ENCODE peak calls at places on chromosomes 2 and 18, in five cellular contexts. I is prostate gland, S is GM12891, A is stomach, C is endothelial cell of umbilical vein. L is an unnamed sample.

GRCh38 chr2:28994679-28995078 is 13.6 kb downstream of the TOGARAM2 start:
- DNase-seq in S (no peak), A (no peak), I (no peak), C (no peak), L (no peak)

GRCh38 chr18:48842259-48843061 is 108.3 kb downstream of the SMAD7 start:
- DNase-seq in I (no peak), C (peak), S (no peak), A (peak), L (no peak)

GRCh38 chr18:33583901-33584300 is 5.9 kb downstream of the ASXL3 start:
- DNase-seq in S (no peak), C (no peak), I (no peak), A (no peak), L (no peak)

GRCh38 chr18:48889115-48889941 is 61.4 kb downstream of the SMAD7 start:
- DNase-seq in S (no peak), I (no peak), A (peak), C (no peak), L (no peak)

GRCh38 chr2:70248810-70249438 is 496 bp upstream of the TIA1 start:
- DNase-seq in A (peak), S (no peak), C (no peak), I (peak), L (no peak)

GRCh38 chr2:239157766-239158165 is 243.1 kb downstream of the HDAC4 start:
- DNase-seq in S (no peak), A (peak), I (peak), C (peak), L (peak)

GRCh38 chr18:7417742-7418141 is 149.4 kb upstream of the PTPRM start:
- DNase-seq in I (no peak), A (no peak), C (no peak), S (no peak), L (no peak)

GRCh38 chr2:109063326-109063670 is 65.7 kb upstream of the SH3RF3 start:
- DNase-seq in S (no peak), A (peak), I (peak), C (no peak), L (no peak)

GRCh38 chr2:130327703-130328527 is 14.8 kb upstream of the IMP4 start:
- DNase-seq in S (no peak), C (no peak), A (no peak), I (no peak), L (no peak)

GRCh38 chr2:191566347-191566746 is 111.6 kb upstream of the NABP1 start:
- DNase-seq in S (no peak), I (peak), C (peak), A (peak), L (peak)

GRCh38 chr2:31522742-31523141 is 58.0 kb downstream of the SRD5A2 start:
- DNase-seq in A (no peak), C (no peak), S (no peak), I (no peak), L (no peak)

GRCh38 chr2:42800981-42801380 is 8.6 kb upstream of the HAAO start:
- DNase-seq in C (no peak), S (no peak), A (no peak), I (no peak), L (no peak)

GRCh38 chr2:183898641-183899040 is 699.7 kb upstream of the ZNF804A start:
- DNase-seq in A (no peak), I (no peak), C (no peak), S (no peak), L (no peak)

GRCh38 chr2:213064099-213064498 is 87.3 kb downstream of the IKZF2 start:
- DNase-seq in S (no peak), A (no peak), I (no peak), C (no peak), L (no peak)

GRCh38 chr2:152646775-152647174 is 70.5 kb downstream of the PRPF40A start:
- DNase-seq in A (no peak), C (peak), S (no peak), I (peak), L (no peak)

GRCh38 chr2:26696352-26696816 is 3.9 kb downstream of the KCNK3 start:
- DNase-seq in I (no peak), S (no peak), C (peak), A (peak), L (peak)

GRCh38 chr18:35501369-35501768 is 3.6 kb upstream of the INO80C start:
- DNase-seq in S (no peak), A (no peak), I (no peak), C (no peak), L (no peak)

GRCh38 chr2:6845312-6845711 is 20.4 kb downstream of the CMPK2 start:
- DNase-seq in I (no peak), A (no peak), C (no peak), S (no peak), L (no peak)

GRCh38 chr2:227376911-227377396 is 2.2 kb downstream of the TM4SF20 start:
- DNase-seq in A (peak), I (no peak), C (no peak), S (no peak), L (no peak)

GRCh38 chr18:6683112-6683876 is 46.2 kb upstream of the ARHGAP28 start:
- DNase-seq in A (peak), S (no peak), C (peak), I (no peak), L (no peak)

GRCh38 chr2:205657579-205657978 is 24.7 kb upstream of the NRP2 start:
- DNase-seq in S (no peak), A (no peak), C (no peak), I (no peak), L (no peak)

GRCh38 chr2:226427538-226428307 is 371.9 kb downstream of the IRS1 start:
- DNase-seq in I (no peak), C (no peak), S (no peak), A (no peak), L (peak)

GRCh38 chr2:22912398-22912797 is 472.6 kb upstream of the KLHL29 start:
- DNase-seq in S (no peak), I (no peak), A (no peak), C (no peak), L (no peak)

GRCh38 chr2:161972866-161973265 is 101.1 kb downstream of the DPP4 start:
- DNase-seq in S (no peak), A (no peak), I (no peak), C (peak), L (no peak)

GRCh38 chr18:28159055-28159454 is 17.9 kb downstream of the CDH2 start:
- DNase-seq in I (no peak), A (no peak), C (no peak), S (no peak), L (no peak)

GRCh38 chr2:118430510-118431187 is 342.4 kb downstream of the INSIG2 start:
- DNase-seq in I (no peak), S (no peak), C (no peak), A (no peak), L (no peak)

GRCh38 chr2:240384711-240385450 is 50.6 kb upstream of the GPC1 start:
- DNase-seq in A (no peak), I (no peak), C (no peak), S (no peak), L (no peak)

GRCh38 chr2:121095257-121096080 is 189.5 kb downstream of the TFCP2L1 start:
- DNase-seq in I (peak), C (peak), S (no peak), A (peak), L (peak)

GRCh38 chr2:222919841-222920609 is 59.2 kb downstream of the ACSL3 start:
- DNase-seq in A (no peak), I (no peak), C (peak), S (no peak), L (no peak)

GRCh38 chr2:232886632-232887031 is 16.6 kb downstream of the SNORC start:
- DNase-seq in A (no peak), C (no peak), S (no peak), I (no peak), L (no peak)

GRCh38 chr2:113407446-113408099 is 29.9 kb upstream of the ZNG1B start:
- DNase-seq in A (no peak), I (no peak), C (no peak), S (no peak), L (peak)

GRCh38 chr2:241456546-241456945 is 51.8 kb downstream of the STK25 start:
- DNase-seq in A (no peak), I (no peak), S (no peak), C (no peak), L (no peak)

GRCh38 chr18:79588636-79589481 is 90.7 kb upstream of the CTDP1 start:
- DNase-seq in A (peak), I (peak), S (no peak), C (peak), L (no peak)
- TF ChIP-seq POLR2AphosphoS5 in A (peak), I (peak), S (no peak), C (no peak), L (no peak)

GRCh38 chr2:48483506-48483905 is 46.4 kb upstream of the STON1 start:
- DNase-seq in A (no peak), I (peak), S (no peak), C (peak), L (no peak)
- TF ChIP-seq POLR2AphosphoS5 in A (peak), I (peak), S (no peak), C (no peak), L (no peak)

GRCh38 chr2:100291152-100291970 is 30.9 kb downstream of the LONRF2 start:
- DNase-seq in A (peak), I (no peak), C (peak), S (no peak), L (peak)
- TF ChIP-seq POLR2AphosphoS5 in A (no peak), I (no peak), C (no peak), S (no peak), L (peak)

GRCh38 chr18:77012751-77013550 is 119.6 kb downstream of the MBP start:
- DNase-seq in S (no peak), I (no peak), A (no peak), C (no peak), L (no peak)

GRCh38 chr18:77014538-77014937 is 118.0 kb downstream of the MBP start:
- DNase-seq in A (no peak), S (no peak), I (no peak), C (no peak), L (no peak)

GRCh38 chr18:77012120-77012519 is 120.5 kb downstream of the MBP start:
- DNase-seq in S (no peak), A (no peak), I (no peak), C (no peak), L (no peak)

GRCh38 chr18:77015176-77015575 is 117.4 kb downstream of the MBP start:
- DNase-seq in I (no peak), S (no peak), C (no peak), A (no peak), L (no peak)

GRCh38 chr18:77013777-77014525 is 118.6 kb downstream of the MBP start:
- DNase-seq in C (no peak), I (no peak), A (no peak), S (no peak), L (no peak)
- TF ChIP-seq POLR2AphosphoS5 in C (no peak), I (peak), A (no peak), S (no peak), L (no peak)

DNA sequence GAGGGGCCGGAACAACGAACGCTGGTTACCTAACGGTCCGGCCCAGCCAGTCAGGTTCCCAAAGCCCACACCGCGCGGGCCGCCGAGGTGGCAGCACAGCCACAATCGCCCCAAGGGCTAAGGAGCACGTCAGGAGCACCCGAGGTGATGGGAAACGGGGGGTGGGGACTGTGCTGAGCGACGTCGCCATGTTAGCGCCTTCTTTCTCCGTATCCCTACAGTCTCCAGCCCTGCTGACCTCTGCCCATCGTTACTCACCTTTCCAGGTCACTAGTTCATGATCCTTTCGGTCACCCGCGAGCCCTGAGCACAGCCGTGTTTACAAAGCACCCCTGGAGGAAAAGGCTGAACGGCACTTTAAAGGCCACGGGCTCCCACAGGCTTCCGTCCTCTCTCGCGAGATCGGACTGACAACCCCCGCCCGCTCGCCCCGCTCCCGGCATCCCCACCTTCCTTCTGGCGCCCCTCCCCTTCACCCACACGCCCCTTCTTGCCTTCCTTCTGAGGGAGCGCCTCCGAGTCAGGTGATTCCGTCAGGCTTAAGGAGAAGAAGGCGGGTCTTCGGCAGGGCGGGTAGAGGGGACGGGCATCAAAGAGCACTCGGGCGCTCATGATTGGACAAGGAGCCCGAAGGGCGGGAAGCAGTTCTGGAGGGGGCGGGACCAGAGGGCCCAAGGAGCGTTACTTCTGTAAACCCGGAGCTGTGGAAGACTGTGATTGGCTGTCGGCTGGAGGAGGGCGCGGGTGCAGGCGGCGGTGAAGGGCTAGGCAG is at the start of gene ATF2:
- DNase-seq in A (peak), I (peak), S (peak), C (peak), L (peak)
- TF ChIP-seq POLR2AphosphoS5 in A (peak), I (peak), S (peak), C (peak), L (peak)

DNA sequence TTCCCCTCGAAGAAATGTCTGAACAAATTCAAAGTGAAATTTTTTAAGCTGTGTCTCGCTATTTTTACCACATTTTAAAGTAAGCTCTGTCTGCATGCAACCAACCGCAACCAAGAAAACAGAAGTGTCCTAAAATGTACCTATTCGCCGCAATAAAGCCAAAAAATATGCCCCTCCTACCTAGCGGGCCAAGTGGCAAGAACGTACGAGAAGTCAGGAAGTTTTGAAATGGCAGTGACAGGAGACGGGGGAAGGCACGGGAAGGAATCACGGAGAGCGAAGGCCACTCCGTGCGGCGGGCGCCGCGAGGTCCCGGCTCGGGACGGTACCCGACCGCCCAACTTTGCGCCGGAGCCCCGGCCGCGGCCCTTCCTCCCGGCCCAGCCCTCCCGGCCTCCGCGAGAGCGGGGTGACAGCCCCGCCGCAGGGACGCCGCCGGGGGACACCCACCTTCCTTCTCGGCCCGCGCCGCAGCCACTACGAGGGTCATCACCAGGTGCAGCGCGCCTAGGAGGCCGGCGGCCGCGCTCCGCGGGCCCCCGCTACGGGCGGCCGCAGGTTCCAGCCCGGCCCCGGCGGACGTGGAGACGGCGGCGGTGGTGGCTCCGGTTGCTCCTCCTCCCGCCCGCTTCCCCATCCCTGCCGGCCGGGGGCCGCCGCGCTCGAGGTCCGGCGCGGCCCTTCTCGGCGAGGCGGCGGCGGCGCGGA is 568 bp downstream of the TMEM131 start:
- DNase-seq in A (peak), I (peak), S (peak), C (peak), L (no peak)
- TF ChIP-seq POLR2AphosphoS5 in A (no peak), I (peak), S (peak), C (no peak), L (peak)

GRCh38 chr2:104874230-104874629 is 20.3 kb downstream of the POU3F3 start:
- DNase-seq in C (no peak), I (no peak), S (no peak), A (no peak), L (no peak)

GRCh38 chr2:104872866-104873688 is 19.2 kb downstream of the POU3F3 start:
- DNase-seq in A (peak), I (peak), C (peak), S (peak), L (peak)

GRCh38 chr2:104873689-104874054 is 19.8 kb downstream of the POU3F3 start:
- DNase-seq in C (no peak), A (no peak), I (no peak), S (no peak), L (no peak)

GRCh38 chr2:104878863-104879512 is 25.1 kb downstream of the POU3F3 start:
- DNase-seq in C (no peak), A (no peak), I (no peak), S (no peak), L (no peak)

DNA sequence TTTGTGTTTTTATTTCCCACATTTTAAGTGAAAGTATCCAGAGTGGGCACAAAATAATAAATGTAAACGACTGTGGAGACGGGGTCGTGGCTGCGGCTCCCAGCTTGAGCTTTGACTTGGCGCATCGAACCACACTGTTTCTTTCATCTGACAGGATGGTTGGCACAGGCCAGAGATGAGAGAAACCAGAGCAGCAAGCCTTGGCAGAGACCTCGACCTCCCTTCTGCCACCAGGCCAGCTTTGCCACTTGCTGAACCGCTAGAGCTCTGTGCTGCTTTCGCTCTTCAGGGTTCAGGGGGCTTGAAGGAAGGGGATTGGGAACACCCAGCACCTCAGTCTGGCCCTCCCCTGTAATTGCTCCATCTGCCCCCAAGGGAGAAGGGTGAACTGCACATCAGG is 22.7 kb downstream of the POU3F3 start:
- DNase-seq in C (no peak), I (no peak), A (no peak), S (no peak), L (no peak)
- TF ChIP-seq POLR2AphosphoS5 in C (no peak), I (no peak), A (no peak), S (no peak), L (no peak)

DNA sequence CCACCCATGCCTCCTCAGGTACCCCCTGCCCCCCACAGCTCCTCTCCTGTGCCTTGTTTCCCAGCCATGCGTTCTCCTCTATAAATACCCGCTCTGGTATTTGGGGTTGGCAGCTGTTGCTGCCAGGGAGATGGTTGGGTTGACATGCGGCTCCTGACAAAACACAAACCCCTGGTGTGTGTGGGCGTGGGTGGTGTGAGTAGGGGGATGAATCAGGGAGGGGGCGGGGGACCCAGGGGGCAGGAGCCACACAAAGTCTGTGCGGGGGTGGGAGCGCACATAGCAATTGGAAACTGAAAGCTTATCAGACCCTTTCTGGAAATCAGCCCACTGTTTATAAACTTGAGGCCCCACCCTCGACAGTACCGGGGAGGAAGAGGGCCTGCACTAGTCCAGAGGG is 803 bp upstream of the DES start:
- DNase-seq in I (no peak), S (no peak), C (no peak), A (no peak), L (no peak)
- TF ChIP-seq POLR2AphosphoS5 in I (no peak), S (no peak), C (no peak), A (peak), L (no peak)